ENCODE peak calls at places on chromosomes 6 and 20, in eight cellular contexts. O, A, N, G, Y, E, W and K are unnamed samples. For H3K4me1, the result is how much of the 10 kb centered on the place peaks cover.

GRCh38 chr20:45798935-45799642 is 7.3 kb downstream of the DNTTIP1 start:
- DNase-seq in O (no peak), A (peak), N (peak), G (peak), Y (peak), E (peak), W (peak), K (peak)

GRCh38 chr20:18686696-18687095 is 98.8 kb downstream of the DTD1 start:
- DNase-seq in O (no peak), A (no peak), N (no peak), G (no peak), Y (peak), E (peak), W (no peak), K (no peak)

GRCh38 chr6:158060447-158061360 is 79.0 kb downstream of the SYNJ2 start:
- DNase-seq in O (peak), A (peak), N (peak), G (no peak), Y (peak), E (peak), W (peak), K (peak)

GRCh38 chr6:129749749-129750120 is 39.8 kb upstream of the ARHGAP18 start:
- DNase-seq in O (peak), A (no peak), N (no peak), G (no peak), Y (peak), E (peak), W (no peak), K (peak)

GRCh38 chr6:158475344-158476302 is 84.3 kb upstream of the TMEM181 start:
- DNase-seq in O (peak), A (peak), N (no peak), G (no peak), Y (peak), E (peak), W (no peak), K (peak)

GRCh38 chr6:24902782-24903181 is 33.0 kb downstream of the RIPOR2 start:
- DNase-seq in O (peak), A (no peak), N (no peak), G (no peak), Y (peak), E (peak), W (no peak), K (no peak)

GRCh38 chr6:10411915-10412164 is 3.0 kb downstream of the TFAP2A start:
- DNase-seq in O (no peak), A (peak), N (no peak), G (no peak), Y (no peak), E (no peak), W (no peak), K (no peak)

GRCh38 chr6:10555625-10556309 is 34.6 kb downstream of the GCNT2 start:
- DNase-seq in O (peak), A (peak), N (peak), G (peak), Y (no peak), E (peak), W (peak), K (no peak)

GRCh38 chr20:10987651-10988383 is 314.0 kb upstream of the JAG1 start:
- DNase-seq in O (peak), A (no peak), N (no peak), G (no peak), Y (peak), E (peak), W (no peak), K (no peak)

GRCh38 chr6:167678102-167679101 is 148.3 kb upstream of the AFDN start:
- DNase-seq in O (no peak), A (peak), N (peak), G (peak), Y (no peak), E (no peak), W (peak), K (peak)

GRCh38 chr6:3568396-3569082 is 111.7 kb upstream of the SLC22A23 start:
- DNase-seq in O (no peak), A (no peak), N (no peak), G (peak), Y (no peak), E (peak), W (no peak), K (no peak)

GRCh38 chr6:36443951-36444428 is 1.2 kb downstream of the KCTD20 start:
- DNase-seq in O (no peak), A (no peak), N (no peak), G (peak), Y (peak), E (peak), W (peak), K (peak)

GRCh38 chr6:26315274-26315673 is 49.7 kb upstream of the BTN3A2 start:
- DNase-seq in O (no peak), A (no peak), N (no peak), G (no peak), Y (no peak), E (no peak), W (no peak), K (no peak)

GRCh38 chr6:106608080-106608668 is 21.1 kb downstream of the RTN4IP1 start:
- DNase-seq in O (peak), A (no peak), N (no peak), G (peak), Y (peak), E (peak), W (peak), K (peak)

GRCh38 chr20:37954626-37955025 is 51.7 kb downstream of the VSTM2L start:
- DNase-seq in O (no peak), A (no peak), N (no peak), G (no peak), Y (no peak), E (no peak), W (no peak), K (peak)

GRCh38 chr6:39295538-39295937 is 18.7 kb downstream of the KCNK17 start:
- DNase-seq in O (no peak), A (peak), N (no peak), G (no peak), Y (no peak), E (no peak), W (no peak), K (peak)

GRCh38 chr20:17569616-17570346 is at the start of gene DSTN:
- DNase-seq in O (peak), A (peak), N (peak), G (peak), Y (peak), E (peak), W (peak), K (peak)

GRCh38 chr20:17570347-17571152 is 675 bp downstream of the DSTN start:
- DNase-seq in O (no peak), A (peak), N (peak), G (peak), Y (peak), E (peak), W (peak), K (peak)

GRCh38 chr20:17571153-17571527 is 1.3 kb downstream of the DSTN start:
- DNase-seq in O (no peak), A (no peak), N (no peak), G (no peak), Y (no peak), E (no peak), W (no peak), K (peak)

GRCh38 chr20:17573493-17573892 is 3.6 kb downstream of the DSTN start:
- DNase-seq in O (no peak), A (no peak), N (no peak), G (no peak), Y (no peak), E (no peak), W (no peak), K (no peak)

DNA sequence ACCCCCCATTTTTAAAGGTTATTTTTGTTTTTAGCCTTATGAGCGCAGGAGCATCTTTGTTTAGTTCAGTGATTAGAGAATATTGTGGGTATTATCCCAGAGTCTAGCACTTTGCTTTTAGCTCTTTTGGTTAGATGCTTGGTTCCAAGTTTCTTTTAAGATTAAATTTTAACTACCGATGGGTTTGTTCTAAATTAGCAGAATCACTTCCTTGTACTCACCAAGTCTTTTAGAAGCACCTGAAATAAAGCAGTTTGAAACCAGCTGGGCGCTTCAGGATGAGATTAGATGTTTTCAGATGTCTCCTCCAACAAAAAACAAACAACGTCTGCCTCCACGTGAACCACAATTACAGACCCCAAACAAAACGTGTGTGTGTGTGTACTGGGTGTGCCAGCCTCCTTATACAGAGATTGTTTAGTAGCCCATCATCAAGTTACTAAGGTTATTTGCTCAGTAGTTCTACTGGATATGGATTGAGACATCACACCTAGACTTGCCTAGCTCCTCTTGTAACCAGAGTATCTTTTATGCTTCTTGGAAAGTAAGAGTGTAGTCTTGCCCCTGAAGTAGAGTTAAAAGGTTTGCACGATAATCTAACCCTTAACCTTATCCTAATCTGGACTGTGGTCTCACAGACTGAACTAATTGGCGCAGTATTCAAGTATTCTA is 2.2 kb downstream of the DSTN start:
- DNase-seq in O (no peak), A (no peak), N (no peak), G (no peak), Y (peak), E (no peak), W (no peak), K (peak)
- H3K4me1 ChIP-seq in O (under half), A (under half), N (half or more), G (under half), Y (under half), E (under half), W (half or more), K (under half)

DNA sequence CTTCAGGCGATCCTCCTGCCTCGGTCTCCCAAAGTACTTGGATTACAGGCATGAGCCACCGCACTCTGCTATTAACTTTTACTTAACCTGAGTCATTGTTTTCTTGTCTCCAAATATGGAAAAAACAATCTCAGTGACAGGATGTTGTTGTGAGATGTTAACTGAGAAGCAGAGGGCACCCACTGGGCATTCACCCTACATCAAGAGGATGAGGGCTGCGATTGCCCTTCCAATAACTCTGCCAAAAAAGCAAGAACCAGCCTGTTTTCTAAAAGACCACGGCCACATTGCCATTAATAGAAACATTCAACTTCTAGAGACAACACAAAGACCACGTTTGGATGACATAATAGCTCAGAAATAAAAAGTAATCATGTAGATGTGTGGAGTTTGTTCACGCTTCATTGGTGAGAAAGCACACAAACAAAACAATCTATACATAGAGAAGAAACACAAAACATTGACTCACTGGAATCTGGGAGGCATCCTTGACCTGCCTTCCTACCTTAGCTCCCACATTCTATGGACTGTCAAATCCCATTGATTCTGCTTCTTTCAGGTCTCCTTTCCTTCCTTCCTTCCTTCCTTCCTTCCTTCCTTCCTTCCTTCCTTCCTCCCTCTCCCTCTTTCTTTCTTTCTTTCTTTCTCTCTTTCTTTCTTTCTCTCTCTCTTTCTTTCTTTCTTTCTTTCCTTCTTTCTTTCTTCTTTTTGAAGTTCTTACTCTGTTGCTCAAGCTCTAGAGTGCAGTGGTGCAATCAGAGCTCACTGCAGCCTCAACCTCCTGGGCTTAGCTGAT is 107.8 kb upstream of the SGK1 start:
- DNase-seq in O (no peak), A (no peak), N (no peak), G (no peak), Y (peak), E (no peak), W (no peak), K (no peak)
- H3K4me1 ChIP-seq in O (under half), A (under half), N (under half), G (under half), Y (half or more), E (under half), W (under half), K (under half)

GRCh38 chr20:41142241-41142640 is 4.9 kb downstream of the PLCG1 start:
- DNase-seq in O (no peak), A (peak), N (no peak), G (no peak), Y (no peak), E (no peak), W (no peak), K (no peak)

GRCh38 chr20:41139227-41140093 is 2.1 kb downstream of the PLCG1 start:
- DNase-seq in O (no peak), A (no peak), N (no peak), G (no peak), Y (no peak), E (no peak), W (no peak), K (no peak)

GRCh38 chr20:41142914-41143313 is 5.6 kb downstream of the PLCG1 start:
- DNase-seq in O (no peak), A (peak), N (no peak), G (no peak), Y (no peak), E (no peak), W (no peak), K (peak)

GRCh38 chr20:41140226-41141133 is 3.1 kb downstream of the PLCG1 start:
- DNase-seq in O (no peak), A (peak), N (no peak), G (no peak), Y (no peak), E (no peak), W (no peak), K (no peak)

DNA sequence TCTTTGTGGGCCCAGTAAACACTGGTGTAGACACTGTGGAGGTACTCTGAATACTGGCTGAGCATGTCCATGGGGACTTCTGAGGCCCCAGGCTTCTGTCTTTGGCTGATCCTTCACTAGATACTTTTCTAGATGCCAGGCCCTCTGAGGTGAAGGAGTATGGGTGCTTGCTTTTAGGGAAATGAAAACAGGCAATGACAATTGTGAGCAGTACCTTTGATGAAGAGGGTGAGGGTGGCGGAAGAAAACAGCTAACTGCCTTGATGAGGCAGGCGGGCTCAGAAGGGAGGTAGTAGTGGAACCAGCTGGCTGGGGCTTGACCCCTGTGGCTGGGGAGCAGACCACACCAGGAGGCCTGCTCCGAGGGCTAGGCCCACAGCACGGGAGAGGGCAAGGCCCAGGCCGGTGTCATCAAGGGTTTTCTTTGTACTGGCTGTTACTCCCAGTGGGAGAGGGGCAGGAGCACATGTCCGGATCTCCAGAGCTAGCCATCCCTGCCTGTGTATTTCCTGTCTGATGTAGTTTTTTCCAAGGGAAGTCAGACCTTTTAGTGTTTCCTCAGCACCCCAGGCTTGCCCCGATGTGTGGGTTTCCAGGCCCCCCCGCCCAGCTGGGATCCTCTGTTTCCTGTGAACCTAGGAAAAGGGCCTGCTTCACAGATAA is 3.9 kb downstream of the PLCG1 start:
- DNase-seq in O (peak), A (peak), N (peak), G (no peak), Y (no peak), E (peak), W (no peak), K (no peak)
- H3K4me1 ChIP-seq in O (under half), A (under half), N (half or more), G (under half), Y (under half), E (under half), W (under half), K (under half)

GRCh38 chr6:12064125-12064524 is 52.0 kb downstream of the HIVEP1 start:
- DNase-seq in O (no peak), A (no peak), N (no peak), G (no peak), Y (peak), E (peak), W (no peak), K (no peak)
- H3K4me1 ChIP-seq in O (under half), A (under half), N (under half), G (under half), Y (under half), E (under half), W (under half), K (under half)

DNA sequence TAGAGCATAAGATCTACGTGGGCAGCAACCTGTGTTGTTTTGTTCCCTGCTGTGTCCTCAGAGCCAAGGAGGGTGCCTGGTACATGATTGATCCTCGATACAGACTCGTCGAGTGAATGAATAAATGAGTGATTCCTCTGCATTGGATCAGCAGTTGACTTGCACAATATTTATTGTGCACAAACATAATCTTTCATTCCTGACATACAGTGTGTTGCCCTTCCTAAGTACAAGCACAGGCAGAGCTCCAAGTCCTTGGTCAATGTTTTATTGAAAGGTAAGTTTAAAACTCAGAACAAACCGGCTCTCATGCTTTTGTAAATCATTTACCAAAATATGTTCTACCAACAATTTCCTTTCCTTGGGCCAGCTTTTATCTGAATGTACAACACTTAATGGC is 57.4 kb downstream of the STMND1 start:
- DNase-seq in O (no peak), A (no peak), N (no peak), G (no peak), Y (no peak), E (no peak), W (no peak), K (peak)
- H3K4me1 ChIP-seq in O (under half), A (under half), N (under half), G (under half), Y (under half), E (under half), W (under half), K (under half)

GRCh38 chr6:37570801-37571200 is 71.1 kb upstream of the CCDC167 start:
- DNase-seq in O (no peak), A (no peak), N (no peak), G (peak), Y (no peak), E (no peak), W (peak), K (no peak)
- H3K4me1 ChIP-seq in O (under half), A (under half), N (under half), G (under half), Y (under half), E (under half), W (under half), K (under half)

GRCh38 chr6:148525453-148525852 is 182.8 kb downstream of the SASH1 start:
- DNase-seq in O (peak), A (no peak), N (no peak), G (no peak), Y (peak), E (peak), W (no peak), K (no peak)

GRCh38 chr6:148524976-148525375 is 182.3 kb downstream of the SASH1 start:
- DNase-seq in O (peak), A (no peak), N (no peak), G (no peak), Y (peak), E (peak), W (no peak), K (no peak)

GRCh38 chr6:148528292-148528691 is 185.7 kb downstream of the SASH1 start:
- DNase-seq in O (no peak), A (no peak), N (no peak), G (no peak), Y (peak), E (peak), W (peak), K (no peak)

GRCh38 chr6:148524509-148524908 is 181.9 kb downstream of the SASH1 start:
- DNase-seq in O (peak), A (no peak), N (no peak), G (no peak), Y (peak), E (peak), W (no peak), K (no peak)

DNA sequence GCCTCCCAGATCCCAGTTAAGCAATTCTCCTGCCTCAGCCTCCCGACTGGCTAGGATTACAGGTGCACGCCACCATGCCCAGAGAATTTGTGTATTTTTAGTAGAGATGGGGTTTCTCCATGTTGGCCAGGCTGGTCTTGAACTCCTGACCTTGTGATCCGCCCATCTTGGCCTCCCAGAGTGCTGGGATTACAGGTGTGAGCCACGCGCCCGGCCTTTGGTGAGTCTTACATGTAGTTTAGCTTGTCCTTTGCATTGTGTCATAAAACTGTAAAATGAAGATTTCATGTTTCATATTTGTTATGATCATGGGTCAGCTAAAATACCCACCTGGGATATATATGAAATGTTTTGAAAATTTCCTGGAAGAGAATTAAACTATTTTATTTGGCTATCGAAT is 183.5 kb downstream of the SASH1 start:
- DNase-seq in O (no peak), A (no peak), N (no peak), G (no peak), Y (no peak), E (no peak), W (no peak), K (no peak)
- H3K4me1 ChIP-seq in O (half or more), A (under half), N (half or more), G (under half), Y (under half), E (under half), W (under half), K (under half)